ENCODE peak calls at places on chromosome 16, in five cellular contexts. S is mesendoderm, M is ELR, U is ascending aorta, G is HFFc6. T is an unnamed sample.

GRCh38 chr16:81618661-81619060 is 160.4 kb upstream of the PLCG2 start:
- DNase-seq in S (no peak), M (no peak), U (no peak), G (no peak), T (no peak)

GRCh38 chr16:13231365-13231764 is 330.0 kb downstream of the SHISA9 start:
- DNase-seq in M (no peak), G (no peak), U (no peak), S (peak), T (no peak)

GRCh38 chr16:69199382-69199781 is 12.4 kb downstream of the SNTB2 start:
- DNase-seq in S (no peak), U (no peak), G (no peak), M (peak), T (peak)

GRCh38 chr16:21652451-21652850 is at the start of gene IGSF6:
- DNase-seq in U (no peak), S (no peak), G (no peak), M (no peak), T (no peak)

GRCh38 chr16:49011807-49012345 is 269.8 kb downstream of the CBLN1 start:
- DNase-seq in M (no peak), G (no peak), S (peak), U (no peak), T (no peak)

GRCh38 chr16:27240948-27241531 is 27.5 kb downstream of the NSMCE1 start:
- DNase-seq in M (peak), U (no peak), G (peak), S (no peak), T (peak)

GRCh38 chr16:24670623-24671454 is 58.6 kb upstream of the TNRC6A start:
- DNase-seq in G (peak), S (peak), M (peak), U (peak), T (peak)

GRCh38 chr16:81939164-81940067 is 71.9 kb downstream of the SDR42E1 start:
- DNase-seq in M (peak), U (no peak), S (peak), G (no peak), T (no peak)

GRCh38 chr16:15874745-15875314 is 13.6 kb downstream of the CEP20 start:
- DNase-seq in U (no peak), S (peak), M (peak), G (peak), T (peak)

GRCh38 chr16:5768445-5768844 is 670.9 kb upstream of the EEF2KMT start:
- DNase-seq in S (no peak), M (no peak), G (no peak), U (no peak), T (no peak)

GRCh38 chr16:2490190-2491105 is 15.5 kb downstream of the TBC1D24 start:
- DNase-seq in G (no peak), U (no peak), M (no peak), S (no peak), T (no peak)

GRCh38 chr16:54459509-54460235 is 173.1 kb upstream of the IRX3 start:
- DNase-seq in U (no peak), G (peak), S (no peak), M (no peak), T (peak)

GRCh38 chr16:89099905-89100304 is 6.3 kb downstream of the ACSF3 start:
- DNase-seq in U (no peak), G (no peak), M (no peak), S (no peak), T (peak)

GRCh38 chr16:50093607-50094570 is 28.1 kb downstream of the HEATR3 start:
- DNase-seq in M (no peak), S (no peak), G (no peak), U (peak), T (peak)

GRCh38 chr16:75208861-75209505 is 2.0 kb upstream of the CTRB2 start:
- DNase-seq in M (no peak), G (no peak), S (no peak), U (no peak), T (no peak)